ENCODE peak calls at places on chromosomes 6 and 20, in four cellular contexts. J is aorta, X is NCI-H1092 treated with DMSO at 0.1 percent for 48 hours, U is Caki2. L is an unnamed sample.
A peak's percentile ranks its signal among the peaks of the same experiment; 100 is the strongest.

GRCh38 chr20:37915800-37916570 is 13.1 kb downstream of the VSTM2L start:
- DNase-seq in J (no peak), X (no peak), U (no peak), L (no peak)

GRCh38 chr6:125802383-125802782 is 11.6 kb downstream of the NCOA7 start:
- DNase-seq in J (no peak), X (no peak), U (no peak), L (no peak)

GRCh38 chr6:28474441-28475219 is 31.3 kb upstream of the ZSCAN23 start:
- DNase-seq in J (no peak), X (no peak), U (peak; percentile 81), L (no peak)

GRCh38 chr6:73579851-73580246 is 59.0 kb upstream of the EEF1A1 start:
- DNase-seq in J (no peak), X (no peak), U (peak; percentile 91), L (no peak)

GRCh38 chr6:100724696-100725095 is 156.4 kb downstream of the ASCC3 start:
- DNase-seq in J (no peak), X (no peak), U (no peak), L (no peak)

GRCh38 chr6:64280569-64280968 is 645.0 kb downstream of the PHF3 start:
- DNase-seq in J (no peak), X (no peak), U (peak; percentile 38), L (no peak)

GRCh38 chr6:144758602-144759001 is 473.5 kb downstream of the UTRN start:
- DNase-seq in J (no peak), X (no peak), U (peak; percentile 18), L (no peak)

GRCh38 chr6:14085176-14085787 is 32.3 kb upstream of the CD83 start:
- DNase-seq in J (no peak), X (no peak), U (no peak), L (no peak)

GRCh38 chr6:163148781-163149534 is 265.6 kb upstream of the QKI start:
- DNase-seq in J (no peak), X (no peak), U (no peak), L (no peak)

GRCh38 chr6:44202972-44203750 is 13.6 kb upstream of the MYMX start:
- DNase-seq in J (no peak), X (no peak), U (no peak), L (no peak)

GRCh38 chr6:47048638-47049037 is 6.5 kb upstream of the ADGRF1 start:
- DNase-seq in J (no peak), X (no peak), U (no peak), L (no peak)

GRCh38 chr20:63553251-63553932 is 567 bp upstream of the FNDC11 start:
- DNase-seq in J (peak; percentile 84), X (no peak), U (peak; percentile 80), L (peak; percentile 39)

L was measured in DMS79 treated with DMSO at 0.1 percent for 48 hours.